ENCODE peak calls at places on chromosomes 4 and X, in six cellular contexts. F, P, U, I, N and W are unnamed samples.

GRCh38 chr4:77600521-77601451 is 4.8 kb upstream of the CXCL13 start:
- DNase-seq in U (peak; percentile 6), N (peak; percentile 29), I (no peak), P (peak; percentile 58), F (no peak), W (no peak)

GRCh38 chr4:89101256-89102161 is 9.8 kb upstream of the TIGD2 start:
- DNase-seq in I (no peak), N (no peak), F (no peak), U (no peak), P (no peak), W (no peak)

GRCh38 chr4:25863347-25863784 is 578 bp upstream of the SEL1L3 start:
- DNase-seq in P (peak; percentile 3), U (no peak), I (no peak), F (no peak), N (no peak), W (no peak)

GRCh38 chr4:99965173-99965572 is 15.1 kb upstream of the H2AZ1 start:
- DNase-seq in U (no peak), P (no peak), F (no peak), I (no peak), N (no peak), W (no peak)

GRCh38 chrX:146602246-146602645 is 207.3 kb upstream of the CXorf51B start:
- DNase-seq in P (no peak), I (no peak), F (no peak), U (no peak), N (no peak), W (no peak)

GRCh38 chr4:159508917-159509500 is 406.1 kb downstream of the RAPGEF2 start:
- DNase-seq in U (no peak), F (no peak), P (peak; percentile 49), N (no peak), I (no peak), W (no peak)

GRCh38 chr4:16496501-16496900 is 270.2 kb upstream of the TAPT1 start:
- DNase-seq in F (no peak), I (peak; percentile 12), P (peak; percentile 67), N (peak; percentile 67), U (peak; percentile 77), W (no peak)

GRCh38 chrX:12958059-12958458 is 16.9 kb upstream of the TMSB4X start:
- DNase-seq in U (no peak), P (no peak), F (no peak), I (no peak), N (no peak), W (no peak)

GRCh38 chrX:2401590-2402360 is 99.0 kb downstream of the DHRSX start:
- DNase-seq in P (no peak), I (no peak), N (no peak), U (no peak), F (no peak), W (peak; percentile 13)

GRCh38 chrX:128973033-128973432 is 550.3 kb downstream of the SMARCA1 start:
- DNase-seq in U (no peak), N (no peak), P (no peak), I (no peak), F (no peak), W (no peak)

GRCh38 chr4:101187837-101188236 is 159.5 kb downstream of the PPP3CA start:
- DNase-seq in I (no peak), N (no peak), P (peak; percentile 56), U (no peak), F (no peak), W (no peak)

GRCh38 chr4:17781831-17782287 is 438 bp upstream of the FAM184B start:
- DNase-seq in U (no peak), F (no peak), I (no peak), N (no peak), P (no peak), W (peak; percentile 3)

GRCh38 chrX:12610079-12610478 is 181.1 kb upstream of the PRPS2 start:
- DNase-seq in P (peak; percentile 78), F (no peak), I (peak; percentile 9), U (peak; percentile 66), N (peak; percentile 55), W (no peak)

GRCh38 chrX:68852046-68852445 is 23.2 kb downstream of the EFNB1 start:
- DNase-seq in F (no peak), I (no peak), P (no peak), N (no peak), U (no peak), W (no peak)

GRCh38 chr4:66062044-66062443 is 391.8 kb upstream of the EPHA5 start:
- DNase-seq in U (peak; percentile 7), N (no peak), F (no peak), I (no peak), P (peak; percentile 55), W (no peak)

DNA sequence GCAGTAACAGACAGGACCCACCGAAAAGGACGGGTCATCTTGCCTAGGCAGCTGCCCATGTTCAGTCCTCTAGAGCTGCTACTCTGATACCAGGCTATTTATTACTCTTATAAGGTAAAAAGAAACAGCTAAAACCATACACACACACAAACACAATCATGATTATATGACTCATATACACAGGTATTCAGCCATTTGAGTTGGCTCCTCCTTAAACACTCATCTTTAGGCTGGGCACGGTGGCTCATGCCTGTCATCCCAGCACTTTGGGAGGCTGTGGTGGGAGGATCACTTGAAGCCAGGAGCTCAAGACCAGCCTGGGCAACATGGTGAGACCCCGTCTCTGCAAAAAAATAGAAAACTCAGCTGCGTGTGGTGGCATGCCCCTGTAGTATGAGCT is 76.6 kb downstream of the F11 start:
- DNase-seq in I (no peak), U (no peak), P (peak; percentile 50), F (no peak), N (no peak), W (no peak)
- TF ChIP-seq CTCF in I (no peak), U (no peak), P (no peak), F (no peak), N (no peak), W (no peak)

GRCh38 chr4:8159522-8160232 is 1.1 kb upstream of the ABLIM2 start:
- DNase-seq in P (no peak), N (no peak), I (no peak), F (no peak), U (no peak), W (no peak)

GRCh38 chr4:8157944-8158709 is 486 bp downstream of the ABLIM2 start:
- DNase-seq in I (no peak), U (no peak), N (no peak), P (peak; percentile 11), F (no peak), W (no peak)

GRCh38 chr4:8157496-8157895 is 1.1 kb downstream of the ABLIM2 start:
- DNase-seq in I (no peak), P (no peak), F (no peak), N (no peak), U (no peak), W (no peak)

GRCh38 chr4:8160233-8160560 is 1.6 kb upstream of the ABLIM2 start:
- DNase-seq in I (no peak), P (no peak), N (no peak), F (no peak), U (no peak), W (no peak)

DNA sequence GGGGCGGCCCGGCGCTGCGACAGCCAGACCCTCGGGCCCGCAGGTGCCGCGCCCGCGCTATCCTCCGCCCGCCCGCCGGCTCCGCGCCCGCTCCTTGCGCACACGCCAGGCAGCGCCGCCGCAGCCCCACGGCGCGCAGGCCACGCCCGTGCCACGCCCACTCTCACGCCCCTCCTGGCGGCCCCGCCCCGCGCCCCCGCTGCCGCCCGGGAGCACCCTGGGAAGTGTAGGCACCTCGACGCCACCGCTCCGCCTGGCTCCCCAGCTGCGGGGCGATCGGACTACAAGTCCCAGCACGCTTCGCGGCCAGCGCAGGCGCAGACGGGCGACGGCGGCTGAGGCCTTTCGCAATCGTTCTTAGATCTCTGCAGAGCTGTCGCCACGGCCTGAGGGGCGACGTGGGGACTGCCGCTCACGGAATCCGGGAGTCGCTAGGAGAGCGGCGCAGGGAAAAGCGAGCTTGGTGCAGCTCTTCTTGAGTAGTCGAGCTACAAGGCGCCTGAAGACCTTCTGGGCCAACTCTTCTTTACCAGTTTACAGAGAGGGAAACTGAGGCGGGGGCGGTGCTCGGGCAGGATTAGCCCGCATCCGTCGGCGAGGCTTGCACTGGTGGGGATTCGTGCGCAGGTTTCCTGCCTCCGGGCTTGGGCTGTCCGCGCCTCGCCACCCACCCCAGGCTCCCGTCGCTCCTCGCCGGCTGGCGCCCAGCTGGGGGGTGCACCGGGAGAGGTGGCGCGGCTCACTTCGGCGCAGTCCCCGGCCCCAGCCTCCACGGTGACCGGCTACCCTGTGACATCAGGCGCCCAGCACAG is at the start of gene ABLIM2:
- DNase-seq in N (peak; percentile 96), U (peak; percentile 96), F (peak; percentile 97), P (peak; percentile 93), I (peak; percentile 75), W (peak; percentile 98)
- TF ChIP-seq CTCF in N (no peak), U (no peak), F (no peak), P (no peak), I (no peak), W (no peak)

DNA sequence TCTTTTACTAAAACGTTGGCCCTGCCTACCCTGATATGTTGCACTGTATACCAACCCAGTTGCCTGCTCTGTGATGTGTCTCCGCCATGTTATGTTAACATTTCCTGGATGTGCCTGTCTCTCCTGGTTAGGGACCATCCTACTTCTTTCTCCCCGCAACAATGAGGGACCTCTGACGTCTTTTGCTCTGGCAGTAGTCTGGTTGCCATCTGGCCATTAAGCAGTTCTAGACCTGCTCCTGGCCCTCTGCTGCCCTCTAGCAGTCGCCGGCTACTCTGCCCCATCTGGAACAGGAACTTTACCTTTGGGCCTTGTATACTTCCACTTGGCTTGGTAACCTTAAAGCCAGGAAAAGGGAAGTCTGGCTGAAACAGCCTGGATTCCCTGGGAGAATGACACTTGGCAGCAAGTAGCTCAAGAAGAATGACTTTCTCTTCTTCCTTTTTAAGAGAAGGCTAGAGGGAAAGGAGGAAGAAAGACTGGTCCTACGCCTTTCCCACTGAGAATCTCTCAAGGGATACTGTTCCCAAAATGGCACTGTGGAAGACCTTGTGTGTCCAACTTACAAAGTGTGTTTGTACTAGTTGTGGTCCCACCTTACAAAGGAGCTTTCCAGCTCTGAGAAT is 63.5 kb downstream of the GPC3 start:
- DNase-seq in F (peak; percentile 17), I (no peak), P (peak; percentile 50), N (peak; percentile 5), U (no peak), W (peak; percentile 21)
- TF ChIP-seq CTCF in F (no peak), I (peak; percentile 25), P (peak; percentile 78), N (peak; percentile 33), U (peak; percentile 10), W (peak; percentile 68)

GRCh38 chr4:128571747-128572146 is 237.8 kb upstream of the JADE1 start:
- DNase-seq in I (peak; percentile 84), U (peak; percentile 93), F (peak; percentile 79), P (peak; percentile 78), N (peak; percentile 96), W (no peak)

GRCh38 chr4:128572778-128573241 is 236.7 kb upstream of the JADE1 start:
- DNase-seq in U (no peak), P (peak; percentile 38), I (no peak), F (no peak), N (no peak), W (no peak)

GRCh38 chr4:128573781-128574508 is 235.6 kb upstream of the JADE1 start:
- DNase-seq in I (peak; percentile 91), N (peak; percentile 91), F (no peak), U (peak; percentile 86), P (peak; percentile 19), W (no peak)

GRCh38 chr4:128570380-128570779 is 239.1 kb upstream of the JADE1 start:
- DNase-seq in I (no peak), P (peak; percentile 33), F (peak; percentile 70), N (peak; percentile 62), U (peak; percentile 46), W (no peak)

DNA sequence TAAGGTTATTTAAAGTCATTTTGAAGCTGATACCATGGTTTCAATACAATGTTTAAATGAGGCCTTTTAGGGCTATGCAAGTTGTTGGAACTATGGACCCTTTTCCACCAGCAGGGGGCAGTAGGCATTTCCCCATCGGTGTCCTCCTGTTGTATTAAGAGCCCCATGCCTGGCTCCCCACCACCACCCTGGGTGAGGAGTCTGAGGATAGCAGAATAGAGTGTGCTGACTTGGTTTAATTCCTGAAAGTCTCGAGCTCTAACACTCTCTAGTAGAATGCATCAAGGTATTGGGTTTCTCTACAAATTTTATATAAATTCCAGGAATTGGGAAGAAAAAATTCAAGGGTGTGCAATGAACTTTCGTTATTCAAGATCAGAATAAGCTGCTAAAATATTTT is 234.8 kb upstream of the JADE1 start:
- DNase-seq in I (peak; percentile 34), U (peak; percentile 44), F (peak; percentile 79), P (peak; percentile 67), N (peak; percentile 68), W (peak; percentile 59)
- TF ChIP-seq CTCF in I (peak; percentile 42), U (peak; percentile 89), F (peak; percentile 29), P (peak; percentile 71), N (peak; percentile 58), W (peak; percentile 69)